ENCODE peak calls at places on chromosomes 3 and 15, in six cellular contexts. One of them, this sample, is unnamed.

GRCh38 chr3:141812091-141812490 is 48.9 kb downstream of the GRK7 start:
- DNase-seq in H54: no peak
- DNase-seq in NCI-H1092 treated with DMSO at 0.1 percent for 48 hours: peak
- DNase-seq in stimulated activated CD4-positive, alpha-beta T cell treated with anti-CD3 and anti-CD28 coated beads, TNF-alpha, amount 100 ng/mL, for 1 hour: no peak
- DNase-seq in renal cortical epithelial cell: no peak
- DNase-seq in neural crest cell: no peak
- DNase-seq in this sample: no peak

GRCh38 chr3:111859974-111860859 is 1.2 kb downstream of the PHLDB2 start:
- DNase-seq in stimulated activated CD4-positive, alpha-beta T cell treated with anti-CD3 and anti-CD28 coated beads, TNF-alpha, amount 100 ng/mL, for 1 hour: no peak
- DNase-seq in renal cortical epithelial cell: peak
- DNase-seq in NCI-H1092 treated with DMSO at 0.1 percent for 48 hours: peak
- DNase-seq in neural crest cell: peak
- DNase-seq in H54: peak
- DNase-seq in this sample: no peak

GRCh38 chr3:150691414-150692040 is 12.2 kb downstream of the ERICH6 start:
- DNase-seq in neural crest cell: no peak
- DNase-seq in H54: no peak
- DNase-seq in NCI-H1092 treated with DMSO at 0.1 percent for 48 hours: no peak
- DNase-seq in renal cortical epithelial cell: no peak
- DNase-seq in stimulated activated CD4-positive, alpha-beta T cell treated with anti-CD3 and anti-CD28 coated beads, TNF-alpha, amount 100 ng/mL, for 1 hour: no peak
- DNase-seq in this sample: no peak

GRCh38 chr15:31136016-31136415 is 34.5 kb upstream of the TRPM1 start:
- DNase-seq in H54: no peak
- DNase-seq in neural crest cell: no peak
- DNase-seq in renal cortical epithelial cell: no peak
- DNase-seq in stimulated activated CD4-positive, alpha-beta T cell treated with anti-CD3 and anti-CD28 coated beads, TNF-alpha, amount 100 ng/mL, for 1 hour: no peak
- DNase-seq in NCI-H1092 treated with DMSO at 0.1 percent for 48 hours: no peak
- DNase-seq in this sample: no peak

GRCh38 chr3:30628188-30628930 is 22.0 kb downstream of the TGFBR2 start:
- DNase-seq in H54: no peak
- DNase-seq in neural crest cell: no peak
- DNase-seq in stimulated activated CD4-positive, alpha-beta T cell treated with anti-CD3 and anti-CD28 coated beads, TNF-alpha, amount 100 ng/mL, for 1 hour: no peak
- DNase-seq in renal cortical epithelial cell: peak
- DNase-seq in NCI-H1092 treated with DMSO at 0.1 percent for 48 hours: no peak
- DNase-seq in this sample: no peak

GRCh38 chr3:167673221-167673620 is 19.5 kb upstream of the WDR49 start:
- DNase-seq in NCI-H1092 treated with DMSO at 0.1 percent for 48 hours: no peak
- DNase-seq in renal cortical epithelial cell: no peak
- DNase-seq in neural crest cell: no peak
- DNase-seq in H54: no peak
- DNase-seq in stimulated activated CD4-positive, alpha-beta T cell treated with anti-CD3 and anti-CD28 coated beads, TNF-alpha, amount 100 ng/mL, for 1 hour: no peak
- DNase-seq in this sample: no peak

GRCh38 chr15:66622677-66623076 is 56.9 kb upstream of the LCTL start:
- DNase-seq in renal cortical epithelial cell: no peak
- DNase-seq in neural crest cell: no peak
- DNase-seq in stimulated activated CD4-positive, alpha-beta T cell treated with anti-CD3 and anti-CD28 coated beads, TNF-alpha, amount 100 ng/mL, for 1 hour: no peak
- DNase-seq in NCI-H1092 treated with DMSO at 0.1 percent for 48 hours: no peak
- DNase-seq in H54: no peak
- DNase-seq in this sample: no peak

GRCh38 chr3:128993461-128994172 is at the start of gene CFAP92:
- DNase-seq in neural crest cell: peak
- DNase-seq in H54: no peak
- DNase-seq in stimulated activated CD4-positive, alpha-beta T cell treated with anti-CD3 and anti-CD28 coated beads, TNF-alpha, amount 100 ng/mL, for 1 hour: peak
- DNase-seq in renal cortical epithelial cell: peak
- DNase-seq in NCI-H1092 treated with DMSO at 0.1 percent for 48 hours: peak
- DNase-seq in this sample: no peak

GRCh38 chr3:107988464-107989156 is 102.2 kb downstream of the CD47 start:
- DNase-seq in stimulated activated CD4-positive, alpha-beta T cell treated with anti-CD3 and anti-CD28 coated beads, TNF-alpha, amount 100 ng/mL, for 1 hour: peak
- DNase-seq in renal cortical epithelial cell: peak
- DNase-seq in neural crest cell: no peak
- DNase-seq in H54: no peak
- DNase-seq in NCI-H1092 treated with DMSO at 0.1 percent for 48 hours: no peak
- DNase-seq in this sample: no peak

GRCh38 chr3:46844851-46845250 is 18.4 kb downstream of the MYL3 start:
- DNase-seq in neural crest cell: no peak
- DNase-seq in H54: no peak
- DNase-seq in NCI-H1092 treated with DMSO at 0.1 percent for 48 hours: no peak
- DNase-seq in stimulated activated CD4-positive, alpha-beta T cell treated with anti-CD3 and anti-CD28 coated beads, TNF-alpha, amount 100 ng/mL, for 1 hour: no peak
- DNase-seq in renal cortical epithelial cell: no peak
- DNase-seq in this sample: no peak